ENCODE peak calls at places on chromosomes 5 and 9, in nine cellular contexts. One of them, this sample, is unnamed.

GRCh38 chr5:81631124-81631523 is 119.8 kb downstream of the SSBP2 start:
- DNase-seq in activated CD4-positive, alpha-beta T cell treated with anti-CD3 and anti-CD28 coated beads, Interleukin-2, amount 10 ng/mL, durations not matched to agents 7 days and 5 days: peak; percentile 50
- DNase-seq in HFF-Myc: no peak
- DNase-seq in AG08395: no peak
- DNase-seq in pulmonary artery endothelial cell: no peak
- DNase-seq in activated CD8-positive, alpha-beta memory T cell treated with anti-CD3 and anti-CD28 coated beads, Interleukin-2, amount 50 U/mL, for 48 hours: peak; percentile 57
- DNase-seq in Calu3: no peak
- DNase-seq in iPS-NIHi11: no peak
- DNase-seq in HTR-8/SVneo: no peak
- DNase-seq in this sample: no peak

GRCh38 chr9:121962421-121962820 is 130.7 kb downstream of the TTLL11 start:
- DNase-seq in activated CD4-positive, alpha-beta T cell treated with anti-CD3 and anti-CD28 coated beads, Interleukin-2, amount 10 ng/mL, durations not matched to agents 7 days and 5 days: no peak
- DNase-seq in Calu3: no peak
- DNase-seq in iPS-NIHi11: no peak
- DNase-seq in HTR-8/SVneo: no peak
- DNase-seq in HFF-Myc: no peak
- DNase-seq in activated CD8-positive, alpha-beta memory T cell treated with anti-CD3 and anti-CD28 coated beads, Interleukin-2, amount 50 U/mL, for 48 hours: no peak
- DNase-seq in AG08395: no peak
- DNase-seq in pulmonary artery endothelial cell: no peak
- DNase-seq in this sample: no peak

GRCh38 chr9:3385871-3386270 is 139.9 kb downstream of the RFX3 start:
- DNase-seq in activated CD8-positive, alpha-beta memory T cell treated with anti-CD3 and anti-CD28 coated beads, Interleukin-2, amount 50 U/mL, for 48 hours: no peak
- DNase-seq in HTR-8/SVneo: no peak
- DNase-seq in HFF-Myc: no peak
- DNase-seq in activated CD4-positive, alpha-beta T cell treated with anti-CD3 and anti-CD28 coated beads, Interleukin-2, amount 10 ng/mL, durations not matched to agents 7 days and 5 days: peak; percentile 39
- DNase-seq in pulmonary artery endothelial cell: no peak
- DNase-seq in iPS-NIHi11: no peak
- DNase-seq in AG08395: no peak
- DNase-seq in Calu3: no peak
- DNase-seq in this sample: no peak

GRCh38 chr9:99385814-99386279 is 163.8 kb downstream of the SEC61B start:
- DNase-seq in activated CD8-positive, alpha-beta memory T cell treated with anti-CD3 and anti-CD28 coated beads, Interleukin-2, amount 50 U/mL, for 48 hours: no peak
- DNase-seq in iPS-NIHi11: no peak
- DNase-seq in pulmonary artery endothelial cell: no peak
- DNase-seq in activated CD4-positive, alpha-beta T cell treated with anti-CD3 and anti-CD28 coated beads, Interleukin-2, amount 10 ng/mL, durations not matched to agents 7 days and 5 days: no peak
- DNase-seq in HTR-8/SVneo: no peak
- DNase-seq in AG08395: peak; percentile 59
- DNase-seq in HFF-Myc: peak; percentile 24
- DNase-seq in Calu3: no peak
- DNase-seq in this sample: no peak

GRCh38 chr5:130549884-130550552 is 615.0 kb downstream of the HINT1 start:
- DNase-seq in iPS-NIHi11: no peak
- DNase-seq in pulmonary artery endothelial cell: peak; percentile 41
- DNase-seq in HFF-Myc: no peak
- DNase-seq in Calu3: peak; percentile 64
- DNase-seq in AG08395: no peak
- DNase-seq in activated CD4-positive, alpha-beta T cell treated with anti-CD3 and anti-CD28 coated beads, Interleukin-2, amount 10 ng/mL, durations not matched to agents 7 days and 5 days: no peak
- DNase-seq in activated CD8-positive, alpha-beta memory T cell treated with anti-CD3 and anti-CD28 coated beads, Interleukin-2, amount 50 U/mL, for 48 hours: no peak
- DNase-seq in HTR-8/SVneo: no peak
- DNase-seq in this sample: no peak

GRCh38 chr5:109865636-109866035 is 175.9 kb downstream of the MAN2A1 start:
- DNase-seq in iPS-NIHi11: no peak
- DNase-seq in AG08395: peak; percentile 67
- DNase-seq in pulmonary artery endothelial cell: peak; percentile 88
- DNase-seq in activated CD8-positive, alpha-beta memory T cell treated with anti-CD3 and anti-CD28 coated beads, Interleukin-2, amount 50 U/mL, for 48 hours: no peak
- DNase-seq in Calu3: no peak
- DNase-seq in HFF-Myc: peak; percentile 75
- DNase-seq in activated CD4-positive, alpha-beta T cell treated with anti-CD3 and anti-CD28 coated beads, Interleukin-2, amount 10 ng/mL, durations not matched to agents 7 days and 5 days: no peak
- DNase-seq in HTR-8/SVneo: peak; percentile 24
- DNase-seq in this sample: no peak

GRCh38 chr5:72441861-72442540 is 65.2 kb downstream of the ZNF366 start:
- DNase-seq in pulmonary artery endothelial cell: peak; percentile 73
- DNase-seq in HTR-8/SVneo: peak; percentile 48
- DNase-seq in activated CD4-positive, alpha-beta T cell treated with anti-CD3 and anti-CD28 coated beads, Interleukin-2, amount 10 ng/mL, durations not matched to agents 7 days and 5 days: no peak
- DNase-seq in HFF-Myc: peak; percentile 83
- DNase-seq in activated CD8-positive, alpha-beta memory T cell treated with anti-CD3 and anti-CD28 coated beads, Interleukin-2, amount 50 U/mL, for 48 hours: no peak
- DNase-seq in Calu3: no peak
- DNase-seq in iPS-NIHi11: no peak
- DNase-seq in AG08395: peak; percentile 92
- DNase-seq in this sample: no peak

GRCh38 chr9:31412081-31412480 is 972.4 kb upstream of the ACO1 start:
- DNase-seq in iPS-NIHi11: no peak
- DNase-seq in Calu3: no peak
- DNase-seq in AG08395: no peak
- DNase-seq in HTR-8/SVneo: no peak
- DNase-seq in activated CD8-positive, alpha-beta memory T cell treated with anti-CD3 and anti-CD28 coated beads, Interleukin-2, amount 50 U/mL, for 48 hours: no peak
- DNase-seq in pulmonary artery endothelial cell: no peak
- DNase-seq in activated CD4-positive, alpha-beta T cell treated with anti-CD3 and anti-CD28 coated beads, Interleukin-2, amount 10 ng/mL, durations not matched to agents 7 days and 5 days: no peak
- DNase-seq in HFF-Myc: no peak
- DNase-seq in this sample: no peak

GRCh38 chr9:120567874-120568273 is 12.1 kb downstream of the CDK5RAP2 start:
- DNase-seq in activated CD4-positive, alpha-beta T cell treated with anti-CD3 and anti-CD28 coated beads, Interleukin-2, amount 10 ng/mL, durations not matched to agents 7 days and 5 days: no peak
- DNase-seq in HTR-8/SVneo: no peak
- DNase-seq in AG08395: no peak
- DNase-seq in HFF-Myc: no peak
- DNase-seq in Calu3: no peak
- DNase-seq in iPS-NIHi11: no peak
- DNase-seq in activated CD8-positive, alpha-beta memory T cell treated with anti-CD3 and anti-CD28 coated beads, Interleukin-2, amount 50 U/mL, for 48 hours: no peak
- DNase-seq in pulmonary artery endothelial cell: no peak
- DNase-seq in this sample: no peak

GRCh38 chr9:27157736-27158135 is 48.7 kb downstream of the TEK start:
- DNase-seq in activated CD8-positive, alpha-beta memory T cell treated with anti-CD3 and anti-CD28 coated beads, Interleukin-2, amount 50 U/mL, for 48 hours: no peak
- DNase-seq in activated CD4-positive, alpha-beta T cell treated with anti-CD3 and anti-CD28 coated beads, Interleukin-2, amount 10 ng/mL, durations not matched to agents 7 days and 5 days: no peak
- DNase-seq in AG08395: no peak
- DNase-seq in HTR-8/SVneo: no peak
- DNase-seq in pulmonary artery endothelial cell: no peak
- DNase-seq in iPS-NIHi11: no peak
- DNase-seq in Calu3: no peak
- DNase-seq in HFF-Myc: no peak
- DNase-seq in this sample: peak; percentile 30

GRCh38 chr9:131807131-131807990 is 67.5 kb upstream of the RAPGEF1 start:
- DNase-seq in pulmonary artery endothelial cell: no peak
- DNase-seq in Calu3: no peak
- DNase-seq in HTR-8/SVneo: no peak
- DNase-seq in activated CD4-positive, alpha-beta T cell treated with anti-CD3 and anti-CD28 coated beads, Interleukin-2, amount 10 ng/mL, durations not matched to agents 7 days and 5 days: no peak
- DNase-seq in iPS-NIHi11: peak; percentile 86
- DNase-seq in AG08395: no peak
- DNase-seq in activated CD8-positive, alpha-beta memory T cell treated with anti-CD3 and anti-CD28 coated beads, Interleukin-2, amount 50 U/mL, for 48 hours: no peak
- DNase-seq in HFF-Myc: no peak
- DNase-seq in this sample: peak; percentile 73

GRCh38 chr5:128305341-128305740 is 221.8 kb downstream of the SLC12A2 start:
- DNase-seq in pulmonary artery endothelial cell: no peak
- DNase-seq in AG08395: no peak
- DNase-seq in HTR-8/SVneo: no peak
- DNase-seq in iPS-NIHi11: no peak
- DNase-seq in activated CD4-positive, alpha-beta T cell treated with anti-CD3 and anti-CD28 coated beads, Interleukin-2, amount 10 ng/mL, durations not matched to agents 7 days and 5 days: no peak
- DNase-seq in Calu3: peak; percentile 11
- DNase-seq in activated CD8-positive, alpha-beta memory T cell treated with anti-CD3 and anti-CD28 coated beads, Interleukin-2, amount 50 U/mL, for 48 hours: no peak
- DNase-seq in HFF-Myc: no peak
- DNase-seq in this sample: no peak

GRCh38 chr9:119432428-119432827 is 63.2 kb upstream of the BRINP1 start:
- DNase-seq in HFF-Myc: no peak
- DNase-seq in iPS-NIHi11: no peak
- DNase-seq in AG08395: no peak
- DNase-seq in activated CD4-positive, alpha-beta T cell treated with anti-CD3 and anti-CD28 coated beads, Interleukin-2, amount 10 ng/mL, durations not matched to agents 7 days and 5 days: no peak
- DNase-seq in Calu3: no peak
- DNase-seq in HTR-8/SVneo: no peak
- DNase-seq in pulmonary artery endothelial cell: no peak
- DNase-seq in activated CD8-positive, alpha-beta memory T cell treated with anti-CD3 and anti-CD28 coated beads, Interleukin-2, amount 50 U/mL, for 48 hours: no peak
- DNase-seq in this sample: no peak

GRCh38 chr9:88218721-88219120 is 80.4 kb upstream of the SPATA31C2 start:
- DNase-seq in activated CD8-positive, alpha-beta memory T cell treated with anti-CD3 and anti-CD28 coated beads, Interleukin-2, amount 50 U/mL, for 48 hours: no peak
- DNase-seq in AG08395: no peak
- DNase-seq in iPS-NIHi11: no peak
- DNase-seq in pulmonary artery endothelial cell: no peak
- DNase-seq in HFF-Myc: no peak
- DNase-seq in HTR-8/SVneo: peak; percentile 10
- DNase-seq in activated CD4-positive, alpha-beta T cell treated with anti-CD3 and anti-CD28 coated beads, Interleukin-2, amount 10 ng/mL, durations not matched to agents 7 days and 5 days: no peak
- DNase-seq in Calu3: no peak
- DNase-seq in this sample: no peak

GRCh38 chr5:137376127-137376526 is 123.0 kb downstream of the SPOCK1 start:
- DNase-seq in AG08395: no peak
- DNase-seq in activated CD8-positive, alpha-beta memory T cell treated with anti-CD3 and anti-CD28 coated beads, Interleukin-2, amount 50 U/mL, for 48 hours: no peak
- DNase-seq in activated CD4-positive, alpha-beta T cell treated with anti-CD3 and anti-CD28 coated beads, Interleukin-2, amount 10 ng/mL, durations not matched to agents 7 days and 5 days: no peak
- DNase-seq in HTR-8/SVneo: no peak
- DNase-seq in Calu3: no peak
- DNase-seq in pulmonary artery endothelial cell: no peak
- DNase-seq in iPS-NIHi11: peak; percentile 35
- DNase-seq in HFF-Myc: no peak
- DNase-seq in this sample: peak; percentile 24

GRCh38 chr5:171705830-171706229 is 79.8 kb upstream of the SMIM23 start:
- DNase-seq in iPS-NIHi11: no peak
- DNase-seq in AG08395: no peak
- DNase-seq in Calu3: no peak
- DNase-seq in pulmonary artery endothelial cell: no peak
- DNase-seq in activated CD8-positive, alpha-beta memory T cell treated with anti-CD3 and anti-CD28 coated beads, Interleukin-2, amount 50 U/mL, for 48 hours: no peak
- DNase-seq in activated CD4-positive, alpha-beta T cell treated with anti-CD3 and anti-CD28 coated beads, Interleukin-2, amount 10 ng/mL, durations not matched to agents 7 days and 5 days: no peak
- DNase-seq in HTR-8/SVneo: no peak
- DNase-seq in HFF-Myc: no peak
- DNase-seq in this sample: no peak

GRCh38 chr9:77944556-77945261 is 86.9 kb downstream of the GNAQ start:
- DNase-seq in AG08395: no peak
- DNase-seq in HTR-8/SVneo: no peak
- DNase-seq in iPS-NIHi11: peak; percentile 31
- DNase-seq in HFF-Myc: no peak
- DNase-seq in Calu3: no peak
- DNase-seq in pulmonary artery endothelial cell: no peak
- DNase-seq in activated CD8-positive, alpha-beta memory T cell treated with anti-CD3 and anti-CD28 coated beads, Interleukin-2, amount 50 U/mL, for 48 hours: no peak
- DNase-seq in activated CD4-positive, alpha-beta T cell treated with anti-CD3 and anti-CD28 coated beads, Interleukin-2, amount 10 ng/mL, durations not matched to agents 7 days and 5 days: no peak
- DNase-seq in this sample: peak; percentile 44

GRCh38 chr5:112948455-112948854 is 26.4 kb upstream of the REEP5 start:
- DNase-seq in activated CD8-positive, alpha-beta memory T cell treated with anti-CD3 and anti-CD28 coated beads, Interleukin-2, amount 50 U/mL, for 48 hours: no peak
- DNase-seq in HTR-8/SVneo: no peak
- DNase-seq in AG08395: no peak
- DNase-seq in pulmonary artery endothelial cell: no peak
- DNase-seq in Calu3: no peak
- DNase-seq in HFF-Myc: no peak
- DNase-seq in iPS-NIHi11: no peak
- DNase-seq in activated CD4-positive, alpha-beta T cell treated with anti-CD3 and anti-CD28 coated beads, Interleukin-2, amount 10 ng/mL, durations not matched to agents 7 days and 5 days: no peak
- DNase-seq in this sample: no peak

This sample was measured in WTC11.